ENCODE peak calls at places on chromosomes 3 and 15, in four cellular contexts. One of them, this sample, is unnamed.
A peak's percentile ranks its signal among the peaks of the same experiment; 100 is the strongest.

GRCh38 chr3:179156775-179157174 is 8.6 kb downstream of the PIK3CA start:
- DNase-seq in SK-N-SH: no peak
- DNase-seq in breast epithelium: no peak
- DNase-seq in neuronal stem cell: no peak
- DNase-seq in this sample: no peak

GRCh38 chr3:169362261-169362660 is 301.3 kb downstream of the MECOM start:
- DNase-seq in neuronal stem cell: no peak
- DNase-seq in breast epithelium: no peak
- DNase-seq in SK-N-SH: no peak
- DNase-seq in this sample: no peak

GRCh38 chr3:146818866-146819265 is 213.7 kb upstream of the PLSCR5 start:
- DNase-seq in breast epithelium: no peak
- DNase-seq in SK-N-SH: no peak
- DNase-seq in neuronal stem cell: no peak
- DNase-seq in this sample: no peak

GRCh38 chr3:105495021-105495420 is 128.3 kb downstream of the ALCAM start:
- DNase-seq in breast epithelium: no peak
- DNase-seq in SK-N-SH: no peak
- DNase-seq in neuronal stem cell: no peak
- DNase-seq in this sample: no peak

GRCh38 chr3:96182756-96183155 is 631.6 kb upstream of the EPHA6 start:
- DNase-seq in breast epithelium: no peak
- DNase-seq in neuronal stem cell: no peak
- DNase-seq in SK-N-SH: no peak
- DNase-seq in this sample: no peak

GRCh38 chr15:38817427-38818155 is 253.0 kb upstream of the RASGRP1 start:
- DNase-seq in breast epithelium: peak; percentile 88
- DNase-seq in neuronal stem cell: peak; percentile 64
- DNase-seq in SK-N-SH: peak; percentile 76
- DNase-seq in this sample: peak; percentile 52

GRCh38 chr3:62559831-62560445 is 186.6 kb upstream of the FEZF2 start:
- DNase-seq in SK-N-SH: peak; percentile 12
- DNase-seq in breast epithelium: no peak
- DNase-seq in neuronal stem cell: no peak
- DNase-seq in this sample: no peak

GRCh38 chr15:86916671-86917450 is 837.2 kb downstream of the AGBL1 start:
- DNase-seq in breast epithelium: peak; percentile 27
- DNase-seq in SK-N-SH: no peak
- DNase-seq in neuronal stem cell: no peak
- DNase-seq in this sample: no peak

GRCh38 chr15:100931143-100931890 is 12.2 kb downstream of the LRRK1 start:
- DNase-seq in SK-N-SH: no peak
- DNase-seq in breast epithelium: no peak
- DNase-seq in neuronal stem cell: no peak
- DNase-seq in this sample: no peak

GRCh38 chr3:143002083-143002712 is 828 bp downstream of the U2SURP start:
- DNase-seq in neuronal stem cell: no peak
- DNase-seq in breast epithelium: no peak
- DNase-seq in SK-N-SH: peak; percentile 16
- DNase-seq in this sample: no peak

GRCh38 chr15:89244512-89244869 is 712 bp downstream of the FANCI start:
- DNase-seq in breast epithelium: no peak
- DNase-seq in SK-N-SH: no peak
- DNase-seq in neuronal stem cell: no peak
- DNase-seq in this sample: no peak

GRCh38 chr3:145144361-145144760 is 1016.6 kb downstream of the PLOD2 start:
- DNase-seq in breast epithelium: no peak
- DNase-seq in SK-N-SH: no peak
- DNase-seq in neuronal stem cell: no peak
- DNase-seq in this sample: no peak

GRCh38 chr3:184586871-184587270 is 25.3 kb downstream of the EPHB3 start:
- DNase-seq in SK-N-SH: no peak
- DNase-seq in breast epithelium: no peak
- DNase-seq in neuronal stem cell: no peak
- DNase-seq in this sample: no peak

GRCh38 chr3:46110701-46111493 is 83.6 kb upstream of the XCR1 start:
- DNase-seq in SK-N-SH: no peak
- DNase-seq in neuronal stem cell: no peak
- DNase-seq in breast epithelium: peak; percentile 67
- DNase-seq in this sample: no peak

GRCh38 chr3:51319271-51319670 is 65.8 kb upstream of the MANF start:
- DNase-seq in neuronal stem cell: no peak
- DNase-seq in breast epithelium: no peak
- DNase-seq in SK-N-SH: no peak
- DNase-seq in this sample: no peak

GRCh38 chr15:95148183-95148582 is 916.8 kb downstream of the MCTP2 start:
- DNase-seq in neuronal stem cell: no peak
- DNase-seq in breast epithelium: no peak
- DNase-seq in SK-N-SH: no peak
- DNase-seq in this sample: no peak

GRCh38 chr15:95149036-95149435 is 917.7 kb downstream of the MCTP2 start:
- DNase-seq in breast epithelium: no peak
- DNase-seq in SK-N-SH: no peak
- DNase-seq in neuronal stem cell: no peak
- DNase-seq in this sample: no peak

GRCh38 chr15:95150466-95150865 is 919.1 kb downstream of the MCTP2 start:
- DNase-seq in neuronal stem cell: no peak
- DNase-seq in SK-N-SH: no peak
- DNase-seq in breast epithelium: no peak
- DNase-seq in this sample: no peak

GRCh38 chr15:95152741-95153140 is 921.4 kb downstream of the MCTP2 start:
- DNase-seq in breast epithelium: no peak
- DNase-seq in neuronal stem cell: no peak
- DNase-seq in SK-N-SH: no peak
- DNase-seq in this sample: no peak
- H3K9me3 ChIP-seq in breast epithelium: peaks cover 3% of the 10 kb centered on the region
- H3K9me3 ChIP-seq in neuronal stem cell: no peaks in the 10 kb centered on the region
- H3K9me3 ChIP-seq in SK-N-SH: no peaks in the 10 kb centered on the region
- H3K9me3 ChIP-seq in this sample: no peaks in the 10 kb centered on the region

DNA sequence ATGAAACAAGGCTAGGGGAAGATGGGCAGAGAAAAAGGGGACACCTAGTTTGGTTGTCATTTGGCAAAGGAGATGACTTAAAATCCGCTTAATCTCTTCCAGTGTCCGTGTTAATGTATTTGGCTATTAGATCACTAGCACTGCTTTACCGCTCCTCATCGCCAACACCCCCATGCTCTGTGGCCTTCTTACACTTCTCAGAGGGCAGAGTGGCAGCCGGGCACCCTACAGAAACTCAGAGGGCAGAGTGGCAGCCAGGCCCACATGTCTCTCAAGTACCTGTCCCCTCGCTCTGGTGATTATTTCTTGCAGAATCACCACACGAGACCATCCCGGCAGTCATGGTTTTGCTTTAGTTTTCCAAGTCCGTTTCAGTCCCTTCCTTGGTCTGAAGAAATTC is 39.6 kb downstream of the DNASE1L3 start:
- DNase-seq in breast epithelium: no peak
- DNase-seq in neuronal stem cell: no peak
- DNase-seq in SK-N-SH: no peak
- DNase-seq in this sample: no peak
- H3K4me3 ChIP-seq in breast epithelium: no peak overlapping the region
- H3K4me3 ChIP-seq in neuronal stem cell: no peak overlapping the region
- H3K4me3 ChIP-seq in SK-N-SH: no peak overlapping the region
- H3K4me3 ChIP-seq in this sample: no peak overlapping the region

DNA sequence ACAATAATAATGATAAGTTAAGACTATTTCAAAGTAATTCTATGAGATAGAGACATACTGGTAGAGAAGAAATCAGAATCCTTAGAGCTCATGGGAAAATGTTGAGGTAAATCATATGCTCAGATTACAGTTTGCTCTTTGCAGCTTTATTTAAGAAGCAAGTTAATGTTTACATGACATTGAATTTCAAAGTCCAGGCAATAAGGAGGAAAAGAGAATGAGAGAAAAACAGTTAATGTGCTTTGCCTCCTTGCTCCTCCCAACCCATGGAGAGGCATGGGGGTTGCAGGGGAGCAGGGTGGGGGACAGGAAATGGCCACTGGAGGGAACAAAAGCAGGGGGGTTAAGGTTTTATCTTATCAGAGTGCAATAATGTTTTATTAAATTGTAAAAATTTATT is 42.2 kb upstream of the ZBTB38 start:
- DNase-seq in SK-N-SH: no peak
- DNase-seq in neuronal stem cell: no peak
- DNase-seq in breast epithelium: no peak
- DNase-seq in this sample: no peak
- H3K27ac ChIP-seq in SK-N-SH: no peak overlapping the region
- H3K27ac ChIP-seq in neuronal stem cell: no peak overlapping the region
- H3K27ac ChIP-seq in breast epithelium: no peak overlapping the region
- H3K27ac ChIP-seq in this sample: no peak overlapping the region

GRCh38 chr15:35351059-35351458 is 194.9 kb downstream of the DPH6 start:
- DNase-seq in neuronal stem cell: no peak
- DNase-seq in breast epithelium: no peak
- DNase-seq in SK-N-SH: no peak
- DNase-seq in this sample: no peak

GRCh38 chr15:35349916-35350315 is 196.0 kb downstream of the DPH6 start:
- DNase-seq in breast epithelium: no peak
- DNase-seq in neuronal stem cell: no peak
- DNase-seq in SK-N-SH: no peak
- DNase-seq in this sample: no peak
- H3K9me3 ChIP-seq in breast epithelium: no peaks in the 10 kb centered on the region
- H3K9me3 ChIP-seq in neuronal stem cell: no peaks in the 10 kb centered on the region
- H3K9me3 ChIP-seq in SK-N-SH: no peaks in the 10 kb centered on the region
- H3K9me3 ChIP-seq in this sample: peaks cover 6% of the 10 kb centered on the region

DNA sequence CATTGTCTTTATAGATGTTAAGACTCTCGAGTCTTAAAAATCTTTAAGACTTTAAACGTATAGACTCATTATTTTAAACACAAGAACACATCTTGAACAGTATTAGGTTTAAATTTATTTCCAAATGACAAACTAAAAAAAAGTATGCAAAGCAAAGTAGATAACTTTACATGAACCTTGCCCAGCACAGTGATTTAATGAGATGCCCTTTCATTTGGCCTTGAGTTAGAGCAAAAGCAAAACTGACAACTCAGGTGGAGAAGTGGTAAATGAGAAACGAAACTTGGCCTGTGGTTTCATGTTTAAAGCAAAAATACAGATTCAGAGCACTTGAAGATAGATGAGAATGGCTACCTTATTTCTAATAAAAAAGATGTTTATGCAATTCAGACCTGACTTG is 8.6 kb downstream of the GPR15 start:
- DNase-seq in breast epithelium: no peak
- DNase-seq in SK-N-SH: no peak
- DNase-seq in neuronal stem cell: no peak
- DNase-seq in this sample: no peak
- H3K4me3 ChIP-seq in breast epithelium: no peak overlapping the region
- H3K4me3 ChIP-seq in SK-N-SH: no peak overlapping the region
- H3K4me3 ChIP-seq in neuronal stem cell: no peak overlapping the region
- H3K4me3 ChIP-seq in this sample: no peak overlapping the region

GRCh38 chr3:171157980-171158379 is 131.5 kb upstream of the SLC2A2 start:
- DNase-seq in SK-N-SH: no peak
- DNase-seq in breast epithelium: no peak
- DNase-seq in neuronal stem cell: no peak
- DNase-seq in this sample: no peak

GRCh38 chr3:171156455-171157005 is 130.0 kb upstream of the SLC2A2 start:
- DNase-seq in SK-N-SH: no peak
- DNase-seq in neuronal stem cell: no peak
- DNase-seq in breast epithelium: no peak
- DNase-seq in this sample: no peak

GRCh38 chr3:171159024-171159821 is 132.7 kb upstream of the SLC2A2 start:
- DNase-seq in breast epithelium: no peak
- DNase-seq in neuronal stem cell: no peak
- DNase-seq in SK-N-SH: no peak
- DNase-seq in this sample: no peak

GRCh38 chr3:171157286-171157685 is 130.8 kb upstream of the SLC2A2 start:
- DNase-seq in breast epithelium: no peak
- DNase-seq in neuronal stem cell: no peak
- DNase-seq in SK-N-SH: no peak
- DNase-seq in this sample: no peak

GRCh38 chr3:171155122-171155700 is 128.7 kb upstream of the SLC2A2 start:
- DNase-seq in SK-N-SH: no peak
- DNase-seq in neuronal stem cell: no peak
- DNase-seq in breast epithelium: no peak
- DNase-seq in this sample: no peak
- H3K27ac ChIP-seq in SK-N-SH: no peak overlapping the region
- H3K27ac ChIP-seq in neuronal stem cell: no peak overlapping the region
- H3K27ac ChIP-seq in breast epithelium: no peak overlapping the region
- H3K27ac ChIP-seq in this sample: no peak overlapping the region

GRCh38 chr3:44685128-44685800 is 27.2 kb upstream of the ZNF502 start:
- DNase-seq in neuronal stem cell: peak; percentile 17
- DNase-seq in SK-N-SH: peak; percentile 94
- DNase-seq in breast epithelium: peak; percentile 42
- DNase-seq in this sample: no peak

GRCh38 chr3:44682182-44682896 is 30.1 kb upstream of the ZNF502 start:
- DNase-seq in breast epithelium: no peak
- DNase-seq in neuronal stem cell: no peak
- DNase-seq in SK-N-SH: no peak
- DNase-seq in this sample: no peak

GRCh38 chr3:44687898-44688297 is 24.6 kb upstream of the ZNF502 start:
- DNase-seq in SK-N-SH: no peak
- DNase-seq in neuronal stem cell: no peak
- DNase-seq in breast epithelium: no peak
- DNase-seq in this sample: no peak
- H3K9me3 ChIP-seq in SK-N-SH: no peaks in the 10 kb centered on the region
- H3K9me3 ChIP-seq in neuronal stem cell: peaks cover 14% of the 10 kb centered on the region
- H3K9me3 ChIP-seq in breast epithelium: peaks cover 12% of the 10 kb centered on the region
- H3K9me3 ChIP-seq in this sample: peaks cover 6% of the 10 kb centered on the region

GRCh38 chr3:49005298-49005680 is 1.9 kb upstream of the WDR6 start:
- DNase-seq in SK-N-SH: no peak
- DNase-seq in neuronal stem cell: no peak
- DNase-seq in breast epithelium: no peak
- DNase-seq in this sample: no peak

GRCh38 chr3:49006591-49007067 is 562 bp upstream of the WDR6 start:
- DNase-seq in neuronal stem cell: no peak
- DNase-seq in breast epithelium: no peak
- DNase-seq in SK-N-SH: peak; percentile 49
- DNase-seq in this sample: no peak

GRCh38 chr3:49007068-49007770 is at the start of gene WDR6:
- DNase-seq in SK-N-SH: peak; percentile 98
- DNase-seq in neuronal stem cell: peak; percentile 96
- DNase-seq in breast epithelium: peak; percentile 98
- DNase-seq in this sample: peak; percentile 97

GRCh38 chr3:49004352-49005297 is 2.6 kb upstream of the WDR6 start:
- DNase-seq in breast epithelium: no peak
- DNase-seq in SK-N-SH: no peak
- DNase-seq in neuronal stem cell: no peak
- DNase-seq in this sample: no peak

GRCh38 chr3:49005998-49006397 is 1.2 kb upstream of the WDR6 start:
- DNase-seq in SK-N-SH: no peak
- DNase-seq in breast epithelium: no peak
- DNase-seq in neuronal stem cell: no peak
- DNase-seq in this sample: no peak
- H3K4me3 ChIP-seq in SK-N-SH: peak overlapping the region; percentile 97
- H3K4me3 ChIP-seq in breast epithelium: peak overlapping the region; percentile 74
- H3K4me3 ChIP-seq in neuronal stem cell: peak overlapping the region; percentile 83
- H3K4me3 ChIP-seq in this sample: no peak overlapping the region

This sample was measured in effector memory CD4-positive, alpha-beta T cell.